ENCODE peak calls at places on chromosomes 4 and X, in eight cellular contexts. One of them, this sample, is unnamed.

GRCh38 chr4:48781968-48782367 is 1.9 kb upstream of the FRYL start:
- DNase-seq in cortex of kidney: no peak
- DNase-seq in DMS153: no peak
- DNase-seq in non-pigmented ciliary epithelial cell: no peak
- DNase-seq in H9: no peak
- DNase-seq in lower lobe of right lung: no peak
- DNase-seq in SK-N-SH: no peak
- DNase-seq in NCI-H2171 treated with DMSO at 0.1 percent for 48 hours: no peak
- DNase-seq in this sample: no peak

GRCh38 chr4:152510349-152511147 is 25.3 kb downstream of the FBXW7 start:
- DNase-seq in cortex of kidney: no peak
- DNase-seq in DMS153: no peak
- DNase-seq in non-pigmented ciliary epithelial cell: no peak
- DNase-seq in H9: no peak
- DNase-seq in lower lobe of right lung: no peak
- DNase-seq in SK-N-SH: no peak
- DNase-seq in NCI-H2171 treated with DMSO at 0.1 percent for 48 hours: no peak
- DNase-seq in this sample: no peak

GRCh38 chrX:11259437-11259836 is 33.8 kb upstream of the AMELX start:
- DNase-seq in cortex of kidney: no peak
- DNase-seq in DMS153: no peak
- DNase-seq in non-pigmented ciliary epithelial cell: no peak
- DNase-seq in H9: no peak
- DNase-seq in lower lobe of right lung: no peak
- DNase-seq in SK-N-SH: no peak
- DNase-seq in NCI-H2171 treated with DMSO at 0.1 percent for 48 hours: no peak
- DNase-seq in this sample: no peak

GRCh38 chrX:134174859-134175258 is 62.1 kb upstream of the CCDC160 start:
- DNase-seq in cortex of kidney: no peak
- DNase-seq in DMS153: no peak
- DNase-seq in non-pigmented ciliary epithelial cell: no peak
- DNase-seq in H9: peak
- DNase-seq in lower lobe of right lung: no peak
- DNase-seq in SK-N-SH: no peak
- DNase-seq in NCI-H2171 treated with DMSO at 0.1 percent for 48 hours: no peak
- DNase-seq in this sample: no peak

GRCh38 chr4:111398906-111399330 is 746.3 kb upstream of the FAM241A start:
- DNase-seq in cortex of kidney: no peak
- DNase-seq in DMS153: no peak
- DNase-seq in non-pigmented ciliary epithelial cell: peak
- DNase-seq in H9: no peak
- DNase-seq in lower lobe of right lung: no peak
- DNase-seq in SK-N-SH: no peak
- DNase-seq in NCI-H2171 treated with DMSO at 0.1 percent for 48 hours: peak
- DNase-seq in this sample: peak

GRCh38 chrX:56794404-56794803 is 65.4 kb downstream of the NBDY start:
- DNase-seq in cortex of kidney: no peak
- DNase-seq in DMS153: no peak
- DNase-seq in non-pigmented ciliary epithelial cell: no peak
- DNase-seq in H9: no peak
- DNase-seq in lower lobe of right lung: no peak
- DNase-seq in SK-N-SH: no peak
- DNase-seq in NCI-H2171 treated with DMSO at 0.1 percent for 48 hours: no peak
- DNase-seq in this sample: no peak

GRCh38 chr4:532588-533317 is 33.7 kb downstream of the PIGG start:
- DNase-seq in cortex of kidney: no peak
- DNase-seq in DMS153: no peak
- DNase-seq in non-pigmented ciliary epithelial cell: no peak
- DNase-seq in H9: no peak
- DNase-seq in lower lobe of right lung: no peak
- DNase-seq in SK-N-SH: peak
- DNase-seq in NCI-H2171 treated with DMSO at 0.1 percent for 48 hours: no peak
- DNase-seq in this sample: no peak

GRCh38 chrX:13492286-13492685 is 77.1 kb upstream of the EGFL6 start:
- DNase-seq in cortex of kidney: no peak
- DNase-seq in DMS153: no peak
- DNase-seq in non-pigmented ciliary epithelial cell: no peak
- DNase-seq in H9: no peak
- DNase-seq in lower lobe of right lung: no peak
- DNase-seq in SK-N-SH: no peak
- DNase-seq in NCI-H2171 treated with DMSO at 0.1 percent for 48 hours: no peak
- DNase-seq in this sample: no peak

GRCh38 chr4:41458689-41459088 is 79.3 kb upstream of the LIMCH1 start:
- DNase-seq in cortex of kidney: no peak
- DNase-seq in DMS153: no peak
- DNase-seq in non-pigmented ciliary epithelial cell: no peak
- DNase-seq in H9: no peak
- DNase-seq in lower lobe of right lung: no peak
- DNase-seq in SK-N-SH: no peak
- DNase-seq in NCI-H2171 treated with DMSO at 0.1 percent for 48 hours: no peak
- DNase-seq in this sample: no peak

GRCh38 chr4:7861440-7861881 is 78.2 kb downstream of the AFAP1 start:
- DNase-seq in cortex of kidney: no peak
- DNase-seq in DMS153: no peak
- DNase-seq in non-pigmented ciliary epithelial cell: peak
- DNase-seq in H9: peak
- DNase-seq in lower lobe of right lung: no peak
- DNase-seq in SK-N-SH: no peak
- DNase-seq in NCI-H2171 treated with DMSO at 0.1 percent for 48 hours: peak
- DNase-seq in this sample: peak

GRCh38 chr4:1604706-1605205 is 79.4 kb downstream of the FAM53A start:
- DNase-seq in cortex of kidney: no peak
- DNase-seq in DMS153: no peak
- DNase-seq in non-pigmented ciliary epithelial cell: no peak
- DNase-seq in H9: no peak
- DNase-seq in lower lobe of right lung: peak
- DNase-seq in SK-N-SH: peak
- DNase-seq in NCI-H2171 treated with DMSO at 0.1 percent for 48 hours: peak
- DNase-seq in this sample: peak

GRCh38 chrX:37825225-37825842 is 22.0 kb downstream of the DYNLT3 start:
- DNase-seq in cortex of kidney: no peak
- DNase-seq in DMS153: no peak
- DNase-seq in non-pigmented ciliary epithelial cell: no peak
- DNase-seq in H9: peak
- DNase-seq in lower lobe of right lung: peak
- DNase-seq in SK-N-SH: peak
- DNase-seq in NCI-H2171 treated with DMSO at 0.1 percent for 48 hours: peak
- DNase-seq in this sample: no peak

GRCh38 chr4:158410272-158410671 is 111.4 kb upstream of the RXFP1 start:
- DNase-seq in cortex of kidney: no peak
- DNase-seq in DMS153: no peak
- DNase-seq in non-pigmented ciliary epithelial cell: no peak
- DNase-seq in H9: no peak
- DNase-seq in lower lobe of right lung: no peak
- DNase-seq in SK-N-SH: no peak
- DNase-seq in NCI-H2171 treated with DMSO at 0.1 percent for 48 hours: no peak
- DNase-seq in this sample: no peak

GRCh38 chr4:1315838-1316536 is 26.3 kb downstream of the MAEA start:
- DNase-seq in cortex of kidney: no peak
- DNase-seq in DMS153: no peak
- DNase-seq in non-pigmented ciliary epithelial cell: no peak
- DNase-seq in H9: no peak
- DNase-seq in lower lobe of right lung: no peak
- DNase-seq in SK-N-SH: no peak
- DNase-seq in NCI-H2171 treated with DMSO at 0.1 percent for 48 hours: no peak
- DNase-seq in this sample: no peak

GRCh38 chrX:41381685-41382084 is 47.7 kb downstream of the DDX3X start:
- DNase-seq in cortex of kidney: no peak
- DNase-seq in DMS153: no peak
- DNase-seq in non-pigmented ciliary epithelial cell: peak
- DNase-seq in H9: peak
- DNase-seq in lower lobe of right lung: peak
- DNase-seq in SK-N-SH: no peak
- DNase-seq in NCI-H2171 treated with DMSO at 0.1 percent for 48 hours: peak
- DNase-seq in this sample: peak

GRCh38 chr4:176988226-176988625 is 195.5 kb upstream of the VEGFC start:
- DNase-seq in cortex of kidney: no peak
- DNase-seq in DMS153: peak
- DNase-seq in non-pigmented ciliary epithelial cell: peak
- DNase-seq in H9: no peak
- DNase-seq in lower lobe of right lung: no peak
- DNase-seq in SK-N-SH: no peak
- DNase-seq in NCI-H2171 treated with DMSO at 0.1 percent for 48 hours: no peak
- DNase-seq in this sample: no peak

GRCh38 chrX:13994681-13995080 is 35.0 kb downstream of the GEMIN8 start:
- DNase-seq in cortex of kidney: no peak
- DNase-seq in DMS153: no peak
- DNase-seq in non-pigmented ciliary epithelial cell: no peak
- DNase-seq in H9: no peak
- DNase-seq in lower lobe of right lung: no peak
- DNase-seq in SK-N-SH: no peak
- DNase-seq in NCI-H2171 treated with DMSO at 0.1 percent for 48 hours: no peak
- DNase-seq in this sample: no peak

GRCh38 chr4:8761167-8761823 is 110.3 kb downstream of the HMX1 start:
- DNase-seq in cortex of kidney: no peak
- DNase-seq in DMS153: no peak
- DNase-seq in non-pigmented ciliary epithelial cell: no peak
- DNase-seq in H9: no peak
- DNase-seq in lower lobe of right lung: peak
- DNase-seq in SK-N-SH: no peak
- DNase-seq in NCI-H2171 treated with DMSO at 0.1 percent for 48 hours: no peak
- DNase-seq in this sample: peak

GRCh38 chr4:124753941-124754581 is 41.5 kb upstream of the ANKRD50 start:
- DNase-seq in cortex of kidney: no peak
- DNase-seq in DMS153: peak
- DNase-seq in non-pigmented ciliary epithelial cell: no peak
- DNase-seq in H9: no peak
- DNase-seq in lower lobe of right lung: peak
- DNase-seq in SK-N-SH: no peak
- DNase-seq in NCI-H2171 treated with DMSO at 0.1 percent for 48 hours: no peak
- DNase-seq in this sample: no peak

GRCh38 chr4:1058198-1058996 is 47.0 kb downstream of the FGFRL1 start:
- DNase-seq in cortex of kidney: no peak
- DNase-seq in DMS153: no peak
- DNase-seq in non-pigmented ciliary epithelial cell: no peak
- DNase-seq in H9: peak
- DNase-seq in lower lobe of right lung: no peak
- DNase-seq in SK-N-SH: no peak
- DNase-seq in NCI-H2171 treated with DMSO at 0.1 percent for 48 hours: no peak
- DNase-seq in this sample: peak

GRCh38 chr4:86935499-86935832 is 655 bp downstream of the AFF1 start:
- DNase-seq in cortex of kidney: no peak
- DNase-seq in DMS153: no peak
- DNase-seq in non-pigmented ciliary epithelial cell: no peak
- DNase-seq in H9: no peak
- DNase-seq in lower lobe of right lung: no peak
- DNase-seq in SK-N-SH: peak
- DNase-seq in NCI-H2171 treated with DMSO at 0.1 percent for 48 hours: no peak
- DNase-seq in this sample: no peak

GRCh38 chr4:102037566-102037965 is 247.0 kb downstream of the BANK1 start:
- DNase-seq in cortex of kidney: no peak
- DNase-seq in DMS153: no peak
- DNase-seq in non-pigmented ciliary epithelial cell: no peak
- DNase-seq in H9: no peak
- DNase-seq in lower lobe of right lung: no peak
- DNase-seq in SK-N-SH: no peak
- DNase-seq in NCI-H2171 treated with DMSO at 0.1 percent for 48 hours: peak
- DNase-seq in this sample: no peak

GRCh38 chr4:113094802-113095201 is 45.3 kb downstream of the ANK2 start:
- DNase-seq in cortex of kidney: no peak
- DNase-seq in DMS153: no peak
- DNase-seq in non-pigmented ciliary epithelial cell: no peak
- DNase-seq in H9: no peak
- DNase-seq in lower lobe of right lung: no peak
- DNase-seq in SK-N-SH: peak
- DNase-seq in NCI-H2171 treated with DMSO at 0.1 percent for 48 hours: peak
- DNase-seq in this sample: no peak

GRCh38 chr4:24278693-24279092 is 305.7 kb downstream of the DHX15 start:
- DNase-seq in cortex of kidney: no peak
- DNase-seq in DMS153: no peak
- DNase-seq in non-pigmented ciliary epithelial cell: no peak
- DNase-seq in H9: no peak
- DNase-seq in lower lobe of right lung: no peak
- DNase-seq in SK-N-SH: no peak
- DNase-seq in NCI-H2171 treated with DMSO at 0.1 percent for 48 hours: no peak
- DNase-seq in this sample: no peak

GRCh38 chr4:111678908-111679307 is 466.3 kb upstream of the FAM241A start:
- DNase-seq in cortex of kidney: no peak
- DNase-seq in DMS153: no peak
- DNase-seq in non-pigmented ciliary epithelial cell: no peak
- DNase-seq in H9: no peak
- DNase-seq in lower lobe of right lung: no peak
- DNase-seq in SK-N-SH: no peak
- DNase-seq in NCI-H2171 treated with DMSO at 0.1 percent for 48 hours: no peak
- DNase-seq in this sample: no peak

GRCh38 chr4:186132577-186133277 is 28.2 kb downstream of the FAM149A start:
- DNase-seq in cortex of kidney: no peak
- DNase-seq in DMS153: no peak
- DNase-seq in non-pigmented ciliary epithelial cell: no peak
- DNase-seq in H9: peak
- DNase-seq in lower lobe of right lung: no peak
- DNase-seq in SK-N-SH: no peak
- DNase-seq in NCI-H2171 treated with DMSO at 0.1 percent for 48 hours: no peak
- DNase-seq in this sample: no peak

GRCh38 chr4:112082954-112083586 is 62.2 kb upstream of the FAM241A start:
- DNase-seq in cortex of kidney: no peak
- DNase-seq in DMS153: no peak
- DNase-seq in non-pigmented ciliary epithelial cell: peak
- DNase-seq in H9: no peak
- DNase-seq in lower lobe of right lung: no peak
- DNase-seq in SK-N-SH: no peak
- DNase-seq in NCI-H2171 treated with DMSO at 0.1 percent for 48 hours: no peak
- DNase-seq in this sample: no peak

GRCh38 chr4:32172086-32172485 is 1451.9 kb downstream of the PCDH7 start:
- DNase-seq in cortex of kidney: no peak
- DNase-seq in DMS153: no peak
- DNase-seq in non-pigmented ciliary epithelial cell: no peak
- DNase-seq in H9: no peak
- DNase-seq in lower lobe of right lung: no peak
- DNase-seq in SK-N-SH: no peak
- DNase-seq in NCI-H2171 treated with DMSO at 0.1 percent for 48 hours: no peak
- DNase-seq in this sample: no peak

GRCh38 chr4:126470862-126471261 is 1156.1 kb downstream of the FAT4 start:
- DNase-seq in cortex of kidney: no peak
- DNase-seq in DMS153: no peak
- DNase-seq in non-pigmented ciliary epithelial cell: peak
- DNase-seq in H9: no peak
- DNase-seq in lower lobe of right lung: no peak
- DNase-seq in SK-N-SH: no peak
- DNase-seq in NCI-H2171 treated with DMSO at 0.1 percent for 48 hours: no peak
- DNase-seq in this sample: no peak

GRCh38 chr4:2832309-2832980 is 11.2 kb upstream of the ADD1 start:
- DNase-seq in cortex of kidney: no peak
- DNase-seq in DMS153: no peak
- DNase-seq in non-pigmented ciliary epithelial cell: no peak
- DNase-seq in H9: no peak
- DNase-seq in lower lobe of right lung: peak
- DNase-seq in SK-N-SH: peak
- DNase-seq in NCI-H2171 treated with DMSO at 0.1 percent for 48 hours: no peak
- DNase-seq in this sample: peak

GRCh38 chrX:6024204-6024603 is 204.5 kb downstream of the NLGN4X start:
- DNase-seq in cortex of kidney: no peak
- DNase-seq in DMS153: no peak
- DNase-seq in non-pigmented ciliary epithelial cell: peak
- DNase-seq in H9: no peak
- DNase-seq in lower lobe of right lung: no peak
- DNase-seq in SK-N-SH: no peak
- DNase-seq in NCI-H2171 treated with DMSO at 0.1 percent for 48 hours: no peak
- DNase-seq in this sample: no peak

GRCh38 chrX:39577976-39578962 is 519.5 kb downstream of the BCOR start:
- DNase-seq in cortex of kidney: no peak
- DNase-seq in DMS153: no peak
- DNase-seq in non-pigmented ciliary epithelial cell: no peak
- DNase-seq in H9: no peak
- DNase-seq in lower lobe of right lung: no peak
- DNase-seq in SK-N-SH: no peak
- DNase-seq in NCI-H2171 treated with DMSO at 0.1 percent for 48 hours: peak
- DNase-seq in this sample: peak

This sample was measured in left ventricle myocardium superior.